ENCODE peak calls at places on chromosomes 2 and 18, in seven cellular contexts. W, R, H, B, V, N and X are unnamed samples.

GRCh38 chr2:238380336-238380735 is 46.4 kb upstream of the ASB1 start:
- DNase-seq in W (no peak), V (no peak), R (no peak), H (no peak), B (no peak), N (no peak), X (no peak)

GRCh38 chr2:196336715-196337617 is 165.6 kb upstream of the STK17B start:
- DNase-seq in W (peak; percentile 46), V (peak; percentile 24), N (no peak), H (peak; percentile 32), B (no peak), R (no peak), X (no peak)

GRCh38 chr18:8554354-8554753 is 54.9 kb upstream of the RAB12 start:
- DNase-seq in W (no peak), N (no peak), V (no peak), H (no peak), B (no peak), R (no peak), X (no peak)

GRCh38 chr2:157625311-157625710 is 3.4 kb downstream of the ACVR1C start:
- DNase-seq in R (no peak), N (no peak), V (no peak), W (no peak), H (no peak), B (no peak), X (no peak)

GRCh38 chr2:121241466-121241865 is 43.5 kb downstream of the TFCP2L1 start:
- DNase-seq in N (no peak), V (no peak), W (no peak), R (no peak), B (no peak), H (no peak), X (no peak)

GRCh38 chr2:153567367-153567766 is 88.8 kb upstream of the RPRM start:
- DNase-seq in N (no peak), H (no peak), V (no peak), B (no peak), R (no peak), W (no peak), X (no peak)

GRCh38 chr2:215830313-215830712 is 183.0 kb downstream of the MREG start:
- DNase-seq in R (no peak), V (no peak), H (no peak), W (no peak), N (no peak), B (no peak), X (no peak)

GRCh38 chr2:100242891-100243670 is 79.2 kb downstream of the LONRF2 start:
- DNase-seq in H (peak; percentile 79), B (peak; percentile 55), W (no peak), N (peak; percentile 52), V (peak; percentile 54), R (no peak), X (no peak)

GRCh38 chr18:5770176-5770575 is 125.1 kb downstream of the TMEM200C start:
- DNase-seq in V (no peak), R (no peak), W (no peak), B (no peak), N (no peak), H (peak; percentile 13), X (no peak)

GRCh38 chr2:128615571-128615970 is 296.9 kb upstream of the HS6ST1 start:
- DNase-seq in H (no peak), V (no peak), N (no peak), R (no peak), W (no peak), B (no peak), X (no peak)

GRCh38 chr2:10987861-10988260 is 76.1 kb downstream of the KCNF1 start:
- DNase-seq in W (no peak), N (no peak), H (no peak), V (no peak), R (no peak), B (no peak), X (no peak)

GRCh38 chr18:27549335-27550039 is 364.4 kb upstream of the CHST9 start:
- DNase-seq in H (no peak), N (no peak), V (no peak), W (no peak), R (no peak), B (no peak), X (no peak)

GRCh38 chr2:8993196-8993901 is 10.1 kb downstream of the MBOAT2 start:
- DNase-seq in B (no peak), V (no peak), W (no peak), N (no peak), R (no peak), H (peak; percentile 7), X (no peak)

GRCh38 chr2:164260506-164260905 is 360.8 kb downstream of the GRB14 start:
- DNase-seq in H (no peak), N (no peak), R (no peak), W (no peak), V (no peak), B (no peak), X (no peak)

GRCh38 chr2:182245963-182246362 is 180.9 kb downstream of the PDE1A start:
- DNase-seq in W (no peak), N (no peak), R (no peak), B (no peak), V (no peak), H (no peak), X (no peak)

GRCh38 chr2:64380853-64381527 is 73.0 kb upstream of the LGALSL start:
- DNase-seq in R (no peak), N (no peak), V (no peak), B (no peak), H (no peak), W (no peak), X (no peak)

GRCh38 chr2:241852116-241852980 is 6.3 kb downstream of the PDCD1 start:
- DNase-seq in H (no peak), V (no peak), B (no peak), N (no peak), W (no peak), R (no peak), X (no peak)

GRCh38 chr18:45106331-45106774 is 425.7 kb downstream of the SETBP1 start:
- DNase-seq in B (no peak), H (no peak), R (no peak), V (no peak), N (no peak), W (no peak), X (no peak)

GRCh38 chr2:20487030-20487391 is 40.1 kb downstream of the RHOB start:
- DNase-seq in B (no peak), H (no peak), N (no peak), W (no peak), R (no peak), V (no peak), X (no peak)

GRCh38 chr2:11750917-11751316 is 4.5 kb downstream of the LPIN1 start:
- DNase-seq in V (no peak), N (no peak), W (no peak), H (no peak), R (no peak), B (no peak), X (no peak)

GRCh38 chr2:190637331-190637734 is 11.6 kb upstream of the NAB1 start:
- DNase-seq in W (no peak), B (no peak), R (no peak), V (no peak), H (peak; percentile 41), N (no peak), X (no peak)

GRCh38 chr2:241180495-241180894 is 8.0 kb upstream of the ANO7 start:
- DNase-seq in W (no peak), R (no peak), N (no peak), H (peak; percentile 24), B (no peak), V (no peak), X (no peak)

GRCh38 chr18:5049124-5049523 is 147.9 kb downstream of the AKAIN1 start:
- DNase-seq in V (no peak), H (no peak), R (no peak), W (no peak), B (no peak), N (no peak), X (no peak)

GRCh38 chr18:69730664-69731063 is 217.0 kb downstream of the CD226 start:
- DNase-seq in H (no peak), W (no peak), R (no peak), V (no peak), N (no peak), B (no peak), X (no peak)

GRCh38 chr2:120222186-120223033 is 790 bp downstream of the TMEM185B start:
- DNase-seq in W (no peak), V (no peak), H (no peak), R (no peak), N (no peak), B (no peak), X (no peak)

GRCh38 chr2:68416081-68416675 is 50.9 kb downstream of the FBXO48 start:
- DNase-seq in V (no peak), W (no peak), H (no peak), B (no peak), N (no peak), R (no peak), X (no peak)

GRCh38 chr2:197145471-197146056 is 165.0 kb downstream of the ANKRD44 start:
- DNase-seq in R (no peak), H (no peak), W (peak; percentile 37), N (no peak), V (no peak), B (no peak), X (peak; percentile 82)

GRCh38 chr2:133532919-133533318 is 35.3 kb downstream of the NCKAP5 start:
- DNase-seq in R (no peak), V (no peak), H (no peak), B (no peak), N (no peak), W (no peak), X (no peak)

GRCh38 chr2:231960810-231961348 is 634 bp upstream of the DIS3L2 start:
- DNase-seq in V (no peak), N (no peak), B (no peak), H (no peak), W (no peak), R (no peak), X (no peak)

GRCh38 chr2:241982711-241983570 is 113.4 kb downstream of the RTP5 start:
- DNase-seq in W (no peak), R (no peak), H (no peak), V (no peak), N (no peak), B (no peak), X (no peak)

GRCh38 chr2:45836316-45836715 is 184.8 kb downstream of the PRKCE start:
- DNase-seq in N (no peak), B (no peak), H (no peak), R (no peak), W (no peak), V (no peak), X (no peak)

GRCh38 chr2:169933124-169933711 is 106.0 kb downstream of the UBR3 start:
- DNase-seq in R (no peak), N (no peak), W (peak; percentile 65), V (peak; percentile 34), H (peak; percentile 15), B (peak; percentile 34), X (peak; percentile 31)

GRCh38 chr2:31378389-31378788 is 36.2 kb downstream of the XDH start:
- DNase-seq in H (no peak), V (no peak), W (no peak), R (no peak), B (no peak), N (no peak), X (no peak)

GRCh38 chr18:45324489-45325111 is 290.7 kb upstream of the SLC14A2 start:
- DNase-seq in W (peak; percentile 8), H (no peak), B (peak; percentile 28), V (no peak), N (no peak), R (no peak), X (no peak)

GRCh38 chr18:35024965-35025364 is 16.2 kb upstream of the MAPRE2 start:
- DNase-seq in B (no peak), N (no peak), W (no peak), R (no peak), H (no peak), V (no peak), X (peak; percentile 71)

GRCh38 chr2:239532859-239533258 is 132.0 kb upstream of the HDAC4 start:
- DNase-seq in R (no peak), V (no peak), N (no peak), B (no peak), H (no peak), W (no peak), X (no peak)

GRCh38 chr18:60053747-60054304 is 154.0 kb downstream of the PMAIP1 start:
- DNase-seq in V (no peak), R (no peak), H (peak; percentile 2), B (no peak), N (no peak), W (peak; percentile 30), X (peak; percentile 46)

GRCh38 chr2:97769308-97769707 is 55.9 kb downstream of the ZAP70 start:
- DNase-seq in W (no peak), H (peak; percentile 74), R (no peak), V (no peak), B (no peak), N (no peak), X (no peak)